ENCODE peak calls at places on chromosomes 11 and 22, in six cellular contexts. K, E, Y, J, A and W are unnamed samples.

GRCh38 chr11:9748361-9748970 is 84.6 kb downstream of the SWAP70 start:
- DNase-seq in J (peak), Y (peak), A (no peak), E (peak), K (peak), W (peak)

GRCh38 chr11:114724916-114725524 is 46.7 kb downstream of the NXPE2 start:
- DNase-seq in A (no peak), J (no peak), K (no peak), E (no peak), Y (no peak), W (no peak)

GRCh38 chr11:74681686-74682651 is 49.3 kb downstream of the CHRDL2 start:
- DNase-seq in K (peak), A (no peak), E (no peak), Y (peak), J (no peak), W (peak)

GRCh38 chr11:12862761-12863469 is 146.2 kb upstream of the RASSF10 start:
- DNase-seq in K (peak), A (no peak), E (peak), Y (peak), J (peak), W (no peak)

GRCh38 chr11:109641549-109641948 is 219.6 kb downstream of the C11orf87 start:
- DNase-seq in E (no peak), A (no peak), K (no peak), J (peak), Y (peak), W (no peak)

GRCh38 chr11:15969281-15969680 is 387.1 kb downstream of the SOX6 start:
- DNase-seq in E (peak), J (peak), Y (peak), K (peak), A (no peak), W (peak)

GRCh38 chr11:41306435-41306834 is 153.0 kb downstream of the LRRC4C start:
- DNase-seq in Y (no peak), J (peak), E (no peak), K (no peak), A (no peak), W (no peak)

GRCh38 chr11:98365185-98365584 is 655.6 kb upstream of the CNTN5 start:
- DNase-seq in K (no peak), E (no peak), Y (no peak), A (no peak), J (no peak), W (no peak)

GRCh38 chr11:36684840-36685800 is 87.1 kb upstream of the RAG2 start:
- DNase-seq in K (no peak), J (no peak), Y (no peak), E (no peak), A (no peak), W (no peak)

GRCh38 chr11:108680267-108680666 is 15.4 kb downstream of the DDX10 start:
- DNase-seq in Y (peak), E (no peak), J (peak), K (no peak), A (no peak), W (no peak)

GRCh38 chr22:50544746-50545253 is 899 bp upstream of the KLHDC7B start:
- DNase-seq in J (no peak), E (no peak), Y (no peak), K (no peak), A (no peak), W (no peak)

GRCh38 chr11:120626791-120627190 is 115.2 kb downstream of the GRIK4 start:
- DNase-seq in E (no peak), A (no peak), K (no peak), J (no peak), Y (no peak), W (no peak)

GRCh38 chr11:69180726-69181125 is 25.0 kb downstream of the SMIM38 start:
- DNase-seq in Y (no peak), A (no peak), J (no peak), E (no peak), K (no peak), W (no peak)

GRCh38 chr11:112795896-112796686 is 165.1 kb upstream of the NCAM1 start:
- DNase-seq in A (no peak), K (no peak), Y (no peak), E (no peak), J (no peak), W (no peak)

GRCh38 chr11:5310423-5310822 is 8.7 kb upstream of the OR51B4 start:
- DNase-seq in E (no peak), A (no peak), Y (no peak), K (no peak), J (no peak), W (no peak)

GRCh38 chr11:118002541-118003019 is 16.4 kb downstream of the IL10RA start:
- DNase-seq in Y (no peak), A (no peak), E (no peak), J (no peak), K (peak), W (no peak)

GRCh38 chr11:837189-837989 is 4.6 kb downstream of the CD151 start:
- DNase-seq in K (no peak), Y (no peak), E (no peak), A (no peak), J (no peak), W (no peak)

GRCh38 chr11:119912214-119912613 is 183.2 kb upstream of the NECTIN1 start:
- DNase-seq in A (no peak), J (no peak), K (no peak), Y (no peak), E (no peak), W (no peak)

GRCh38 chr11:41851743-41852142 is 392.3 kb upstream of the LRRC4C start:
- DNase-seq in E (no peak), Y (no peak), A (no peak), K (no peak), J (no peak), W (no peak)

GRCh38 chr11:32884023-32884422 is 8.6 kb upstream of the QSER1 start:
- DNase-seq in A (no peak), E (no peak), Y (no peak), K (no peak), J (no peak), W (no peak)

GRCh38 chr11:108345767-108346166 is 121.6 kb downstream of the C11orf65 start:
- DNase-seq in A (no peak), J (no peak), E (no peak), K (no peak), Y (no peak), W (no peak)

GRCh38 chr11:59520741-59521140 is 9.4 kb downstream of the OR4D9 start:
- DNase-seq in K (no peak), A (no peak), E (no peak), Y (no peak), J (no peak), W (no peak)

GRCh38 chr22:48099251-48099650 is 1336.8 kb downstream of the TBC1D22A start:
- DNase-seq in K (no peak), J (no peak), Y (no peak), E (no peak), A (no peak), W (no peak)

GRCh38 chr11:134120143-134120850 is 51.4 kb downstream of the JAM3 start:
- DNase-seq in A (no peak), J (peak), K (peak), Y (peak), E (peak), W (peak)

GRCh38 chr11:102527701-102528100 is 2.8 kb downstream of the MMP7 start:
- DNase-seq in Y (no peak), K (no peak), A (no peak), E (no peak), J (no peak), W (no peak)

GRCh38 chr11:73277467-73277866 is 5.3 kb downstream of the P2RY6 start:
- DNase-seq in E (no peak), K (no peak), A (no peak), Y (no peak), J (no peak), W (no peak)

GRCh38 chr11:111793863-111794262 is 27.7 kb upstream of the PPP2R1B start:
- DNase-seq in E (peak), K (no peak), A (no peak), Y (peak), J (peak), W (no peak)

GRCh38 chr22:40332319-40332781 is 13.9 kb upstream of the ADSL start:
- DNase-seq in K (no peak), A (no peak), E (no peak), J (peak), Y (peak), W (no peak)

GRCh38 chr11:57460017-57460755 is at the start of gene RTN4RL2:
- DNase-seq in J (peak), K (peak), Y (peak), A (no peak), E (peak), W (no peak)

GRCh38 chr11:61885166-61885778 is 6.1 kb downstream of the FADS3 start:
- DNase-seq in A (no peak), J (no peak), E (no peak), K (no peak), Y (no peak), W (no peak)

GRCh38 chr11:45031912-45032519 is 81.3 kb upstream of the TP53I11 start:
- DNase-seq in E (no peak), Y (no peak), J (no peak), K (no peak), A (no peak), W (no peak)

GRCh38 chr11:46361283-46362145 is 14.3 kb downstream of the DGKZ start:
- DNase-seq in K (peak), J (peak), A (no peak), E (peak), Y (peak), W (peak)

GRCh38 chr11:64085915-64086262 is 50.2 kb downstream of the FLRT1 start:
- DNase-seq in Y (no peak), E (no peak), A (no peak), K (no peak), J (no peak), W (no peak)

GRCh38 chr11:62193954-62194353 is 3.9 kb downstream of the SCGB1D1 start:
- DNase-seq in E (no peak), J (no peak), A (no peak), K (no peak), Y (no peak), W (no peak)

GRCh38 chr11:72760543-72761400 is 8.6 kb upstream of the ARAP1 start:
- DNase-seq in Y (peak), A (no peak), E (no peak), J (peak), K (no peak), W (no peak)

GRCh38 chr22:48857202-48857805 is 970.4 kb downstream of the BRD1 start:
- DNase-seq in J (no peak), K (no peak), Y (no peak), E (no peak), A (no peak), W (no peak)

GRCh38 chr11:69644962-69645675 is 4.2 kb downstream of the CCND1 start:
- DNase-seq in Y (no peak), A (no peak), K (no peak), J (no peak), E (no peak), W (no peak)

GRCh38 chr11:113148652-113149051 is 165.7 kb upstream of the TTC12 start:
- DNase-seq in E (no peak), A (no peak), J (no peak), K (no peak), Y (no peak), W (no peak)

GRCh38 chr11:104151404-104152204 is 12.3 kb downstream of the PDGFD start:
- DNase-seq in K (no peak), Y (no peak), E (no peak), J (no peak), A (no peak), W (no peak)

DNA sequence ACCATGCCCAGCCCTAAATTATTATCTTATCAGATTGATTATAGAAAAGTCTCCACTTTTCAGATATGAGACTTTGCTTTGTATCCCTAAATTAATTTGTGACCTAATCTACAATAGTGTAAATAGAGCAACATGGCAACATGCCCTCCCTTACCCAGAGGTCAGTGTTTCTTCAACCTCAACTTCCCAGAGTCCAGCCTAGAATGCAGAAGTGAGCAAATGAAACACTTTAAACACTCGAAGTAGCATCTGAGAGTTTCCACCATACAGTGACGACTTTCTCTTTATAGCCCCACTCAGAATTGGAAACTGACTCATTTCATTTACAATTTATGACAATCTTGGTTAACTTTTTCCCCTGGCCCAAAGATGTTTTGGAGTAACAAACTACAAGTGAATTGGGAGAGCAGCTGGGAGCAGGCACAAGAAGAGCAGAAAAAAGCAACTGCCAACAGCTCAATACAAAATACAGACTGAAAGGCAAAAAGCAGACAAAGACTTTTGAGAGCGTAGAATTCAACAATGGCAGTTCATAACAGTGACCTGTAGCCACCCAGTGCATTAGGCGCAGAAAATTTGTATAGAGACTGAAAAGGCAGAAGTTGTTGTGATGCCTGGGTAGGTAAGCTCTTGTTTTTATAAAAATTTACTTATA is 10.1 kb upstream of the BLID start:
- DNase-seq in E (no peak), K (no peak), J (no peak), A (no peak), Y (no peak), W (no peak)
- H3K27ac ChIP-seq in E (peak), K (no peak), J (no peak), A (no peak), Y (peak), W (no peak)

GRCh38 chr11:10805741-10806140 is 3.0 kb downstream of the EIF4G2 start:
- DNase-seq in A (no peak), K (no peak), J (no peak), Y (no peak), E (no peak), W (no peak)
- H3K4me3 ChIP-seq in A (peak), K (no peak), J (no peak), Y (no peak), E (no peak), W (no peak)

GRCh38 chr11:2898366-2899079 is 12.9 kb upstream of the CDKN1C start:
- DNase-seq in K (peak), E (no peak), Y (peak), A (no peak), J (peak), W (peak)
- H3K27ac ChIP-seq in K (peak), E (no peak), Y (peak), A (peak), J (peak), W (peak)

DNA sequence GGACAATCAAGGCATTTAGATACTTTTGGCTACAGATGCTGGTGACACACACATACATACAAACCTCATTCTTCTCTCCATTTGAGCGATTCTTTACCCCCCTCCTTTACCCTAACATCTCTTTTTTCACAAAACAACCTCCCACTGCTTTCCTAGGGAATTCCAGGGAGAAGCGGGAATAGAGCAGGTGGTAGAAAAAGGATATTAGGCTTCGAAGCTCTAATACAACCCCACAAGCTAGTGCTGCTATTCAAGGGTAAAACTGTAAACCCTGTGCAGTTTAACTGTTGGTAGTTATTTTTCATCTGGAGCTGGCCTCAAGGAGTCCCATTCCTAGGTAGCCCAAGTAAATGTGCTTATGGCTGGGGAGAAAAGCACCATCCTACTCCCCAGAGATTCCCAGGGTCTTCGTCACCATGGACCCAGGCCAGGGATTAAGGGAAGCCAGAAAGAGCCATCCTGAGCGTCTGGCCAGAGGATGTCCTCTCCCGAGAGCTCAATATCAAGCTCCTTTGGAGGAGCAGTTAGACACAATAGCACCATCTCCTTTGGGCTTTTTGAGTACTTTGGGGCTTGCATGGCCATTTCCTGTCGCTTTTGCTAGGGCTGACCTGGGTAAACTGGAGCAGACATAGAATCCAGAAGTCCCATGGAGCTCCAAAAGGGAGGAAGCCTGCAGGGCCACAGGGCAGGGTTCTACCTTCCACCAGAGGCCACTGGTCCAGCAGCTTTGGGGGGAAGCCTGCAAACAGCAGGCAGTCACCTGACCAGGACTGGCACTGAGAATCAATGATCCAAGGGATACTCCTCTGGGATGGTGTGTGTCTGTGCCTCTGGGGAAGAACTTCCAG is 3.1 kb downstream of the MAML2 start:
- DNase-seq in K (no peak), A (no peak), E (no peak), Y (peak), J (no peak), W (no peak)
- H3K4me3 ChIP-seq in K (peak), A (peak), E (peak), Y (peak), J (peak), W (peak)